ENCODE peak calls at places on chromosomes 5 and 9, in ten cellular contexts. One of them, this sample, is unnamed.

GRCh38 chr9:114953917-114954316 is 23.5 kb upstream of the TNFSF8 start:
- DNase-seq in foreskin fibroblast: peak
- DNase-seq in IMR-90: peak
- DNase-seq in epithelial cell of esophagus: peak
- DNase-seq in thoracic aorta: no peak
- DNase-seq in neuronal stem cell: no peak
- DNase-seq in GM12864: no peak
- DNase-seq in heart right ventricle: no peak
- DNase-seq in PC-3: peak
- DNase-seq in stomach: no peak
- DNase-seq in this sample: no peak

GRCh38 chr9:242461-243080 is 27.9 kb downstream of the DOCK8 start:
- DNase-seq in heart right ventricle: no peak
- DNase-seq in neuronal stem cell: no peak
- DNase-seq in thoracic aorta: no peak
- DNase-seq in GM12864: no peak
- DNase-seq in IMR-90: peak
- DNase-seq in foreskin fibroblast: no peak
- DNase-seq in epithelial cell of esophagus: no peak
- DNase-seq in PC-3: no peak
- DNase-seq in stomach: no peak
- DNase-seq in this sample: no peak

GRCh38 chr5:63961598-63962161 is 565 bp downstream of the HTR1A start:
- DNase-seq in epithelial cell of esophagus: no peak
- DNase-seq in thoracic aorta: no peak
- DNase-seq in foreskin fibroblast: no peak
- DNase-seq in neuronal stem cell: no peak
- DNase-seq in stomach: no peak
- DNase-seq in IMR-90: no peak
- DNase-seq in GM12864: no peak
- DNase-seq in PC-3: no peak
- DNase-seq in heart right ventricle: no peak
- DNase-seq in this sample: no peak

GRCh38 chr9:19155106-19155999 is 28.1 kb upstream of the PLIN2 start:
- DNase-seq in foreskin fibroblast: no peak
- DNase-seq in PC-3: peak
- DNase-seq in heart right ventricle: no peak
- DNase-seq in stomach: no peak
- DNase-seq in thoracic aorta: no peak
- DNase-seq in IMR-90: no peak
- DNase-seq in neuronal stem cell: no peak
- DNase-seq in epithelial cell of esophagus: peak
- DNase-seq in GM12864: no peak
- DNase-seq in this sample: no peak

GRCh38 chr5:176639981-176640380 is 7.3 kb upstream of the TSPAN17 start:
- DNase-seq in heart right ventricle: peak
- DNase-seq in stomach: no peak
- DNase-seq in neuronal stem cell: no peak
- DNase-seq in thoracic aorta: no peak
- DNase-seq in foreskin fibroblast: no peak
- DNase-seq in IMR-90: no peak
- DNase-seq in PC-3: no peak
- DNase-seq in epithelial cell of esophagus: no peak
- DNase-seq in GM12864: no peak
- DNase-seq in this sample: no peak

GRCh38 chr9:7146582-7146981 is 388.8 kb downstream of the KDM4C start:
- DNase-seq in GM12864: no peak
- DNase-seq in thoracic aorta: no peak
- DNase-seq in neuronal stem cell: no peak
- DNase-seq in heart right ventricle: no peak
- DNase-seq in stomach: no peak
- DNase-seq in IMR-90: no peak
- DNase-seq in epithelial cell of esophagus: peak
- DNase-seq in foreskin fibroblast: no peak
- DNase-seq in PC-3: peak
- DNase-seq in this sample: no peak

GRCh38 chr9:109182940-109183798 is 16.1 kb upstream of the FRRS1L start:
- DNase-seq in PC-3: peak
- DNase-seq in foreskin fibroblast: no peak
- DNase-seq in thoracic aorta: no peak
- DNase-seq in GM12864: peak
- DNase-seq in stomach: peak
- DNase-seq in IMR-90: peak
- DNase-seq in neuronal stem cell: no peak
- DNase-seq in heart right ventricle: no peak
- DNase-seq in epithelial cell of esophagus: peak
- DNase-seq in this sample: no peak

GRCh38 chr9:77847626-77848025 is 184.0 kb downstream of the GNAQ start:
- DNase-seq in foreskin fibroblast: no peak
- DNase-seq in GM12864: no peak
- DNase-seq in PC-3: no peak
- DNase-seq in thoracic aorta: no peak
- DNase-seq in epithelial cell of esophagus: peak
- DNase-seq in heart right ventricle: no peak
- DNase-seq in neuronal stem cell: no peak
- DNase-seq in stomach: no peak
- DNase-seq in IMR-90: no peak
- DNase-seq in this sample: no peak

GRCh38 chr9:16442622-16443021 is 427.8 kb downstream of the BNC2 start:
- DNase-seq in stomach: no peak
- DNase-seq in foreskin fibroblast: no peak
- DNase-seq in thoracic aorta: no peak
- DNase-seq in heart right ventricle: no peak
- DNase-seq in IMR-90: peak
- DNase-seq in GM12864: no peak
- DNase-seq in PC-3: peak
- DNase-seq in neuronal stem cell: no peak
- DNase-seq in epithelial cell of esophagus: peak
- DNase-seq in this sample: peak

GRCh38 chr5:10760033-10760975 is 730 bp downstream of the DAP start:
- DNase-seq in heart right ventricle: no peak
- DNase-seq in neuronal stem cell: peak
- DNase-seq in epithelial cell of esophagus: peak
- DNase-seq in GM12864: no peak
- DNase-seq in foreskin fibroblast: peak
- DNase-seq in PC-3: peak
- DNase-seq in IMR-90: peak
- DNase-seq in stomach: peak
- DNase-seq in thoracic aorta: no peak
- DNase-seq in this sample: no peak

GRCh38 chr5:141560141-141560540 is 58.7 kb downstream of the DIAPH1 start:
- DNase-seq in heart right ventricle: no peak
- DNase-seq in thoracic aorta: no peak
- DNase-seq in stomach: no peak
- DNase-seq in neuronal stem cell: no peak
- DNase-seq in epithelial cell of esophagus: peak
- DNase-seq in foreskin fibroblast: no peak
- DNase-seq in PC-3: peak
- DNase-seq in GM12864: no peak
- DNase-seq in IMR-90: no peak
- DNase-seq in this sample: no peak

GRCh38 chr9:16824545-16825041 is 45.9 kb downstream of the BNC2 start:
- DNase-seq in heart right ventricle: no peak
- DNase-seq in stomach: no peak
- DNase-seq in epithelial cell of esophagus: peak
- DNase-seq in GM12864: no peak
- DNase-seq in IMR-90: peak
- DNase-seq in PC-3: peak
- DNase-seq in foreskin fibroblast: no peak
- DNase-seq in thoracic aorta: no peak
- DNase-seq in neuronal stem cell: no peak
- DNase-seq in this sample: no peak

GRCh38 chr5:59107692-59108091 is 524.8 kb downstream of the RAB3C start:
- DNase-seq in IMR-90: no peak
- DNase-seq in heart right ventricle: no peak
- DNase-seq in thoracic aorta: no peak
- DNase-seq in foreskin fibroblast: no peak
- DNase-seq in GM12864: no peak
- DNase-seq in stomach: peak
- DNase-seq in neuronal stem cell: no peak
- DNase-seq in PC-3: no peak
- DNase-seq in epithelial cell of esophagus: peak
- DNase-seq in this sample: no peak

GRCh38 chr9:98334796-98335195 is 79.3 kb upstream of the TBC1D2 start:
- DNase-seq in GM12864: no peak
- DNase-seq in thoracic aorta: no peak
- DNase-seq in foreskin fibroblast: no peak
- DNase-seq in epithelial cell of esophagus: no peak
- DNase-seq in neuronal stem cell: no peak
- DNase-seq in PC-3: no peak
- DNase-seq in stomach: no peak
- DNase-seq in heart right ventricle: no peak
- DNase-seq in IMR-90: no peak
- DNase-seq in this sample: no peak

GRCh38 chr9:112232233-112232632 is 57.1 kb upstream of the SUSD1 start:
- DNase-seq in epithelial cell of esophagus: no peak
- DNase-seq in GM12864: no peak
- DNase-seq in heart right ventricle: no peak
- DNase-seq in PC-3: no peak
- DNase-seq in neuronal stem cell: no peak
- DNase-seq in foreskin fibroblast: no peak
- DNase-seq in IMR-90: no peak
- DNase-seq in thoracic aorta: no peak
- DNase-seq in stomach: no peak
- DNase-seq in this sample: no peak
- H3K4me3 ChIP-seq in epithelial cell of esophagus: no peak
- H3K4me3 ChIP-seq in GM12864: no peak
- H3K4me3 ChIP-seq in heart right ventricle: no peak
- H3K4me3 ChIP-seq in PC-3: no peak
- H3K4me3 ChIP-seq in neuronal stem cell: no peak
- H3K4me3 ChIP-seq in foreskin fibroblast: no peak
- H3K4me3 ChIP-seq in IMR-90: no peak
- H3K4me3 ChIP-seq in thoracic aorta: no peak
- H3K4me3 ChIP-seq in stomach: no peak
- H3K4me3 ChIP-seq in this sample: no peak

GRCh38 chr9:4936823-4937222 is 48.2 kb upstream of the JAK2 start:
- DNase-seq in heart right ventricle: no peak
- DNase-seq in epithelial cell of esophagus: no peak
- DNase-seq in IMR-90: no peak
- DNase-seq in foreskin fibroblast: no peak
- DNase-seq in GM12864: peak
- DNase-seq in PC-3: no peak
- DNase-seq in thoracic aorta: no peak
- DNase-seq in neuronal stem cell: no peak
- DNase-seq in stomach: no peak
- DNase-seq in this sample: no peak
- H3K4me3 ChIP-seq in heart right ventricle: no peak
- H3K4me3 ChIP-seq in epithelial cell of esophagus: no peak
- H3K4me3 ChIP-seq in IMR-90: no peak
- H3K4me3 ChIP-seq in foreskin fibroblast: no peak
- H3K4me3 ChIP-seq in GM12864: no peak
- H3K4me3 ChIP-seq in PC-3: no peak
- H3K4me3 ChIP-seq in thoracic aorta: no peak
- H3K4me3 ChIP-seq in neuronal stem cell: no peak
- H3K4me3 ChIP-seq in stomach: no peak
- H3K4me3 ChIP-seq in this sample: no peak

DNA sequence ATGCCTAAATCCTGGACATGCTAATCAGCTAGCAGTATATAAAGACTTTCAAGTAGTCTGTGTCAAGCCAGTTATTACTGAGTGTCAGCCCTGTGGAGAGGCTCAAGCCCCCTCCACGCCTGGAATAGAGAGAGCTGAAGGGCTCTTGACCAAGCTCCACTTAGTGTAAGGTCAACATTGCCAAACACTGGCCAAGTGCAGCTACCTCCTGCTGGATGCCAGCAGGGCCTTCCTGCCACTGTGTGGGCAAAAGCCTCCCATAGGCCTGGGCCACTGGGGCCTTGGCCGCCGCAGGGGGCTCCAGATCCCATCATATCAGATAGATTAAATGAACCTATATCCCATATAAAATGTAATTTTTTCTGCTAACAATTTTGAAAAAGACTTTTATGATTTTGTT is 239.4 kb upstream of the PANK3 start:
- DNase-seq in thoracic aorta: no peak
- DNase-seq in foreskin fibroblast: no peak
- DNase-seq in heart right ventricle: peak
- DNase-seq in epithelial cell of esophagus: no peak
- DNase-seq in GM12864: no peak
- DNase-seq in PC-3: no peak
- DNase-seq in neuronal stem cell: no peak
- DNase-seq in stomach: no peak
- DNase-seq in IMR-90: no peak
- DNase-seq in this sample: no peak
- H3K4me3 ChIP-seq in thoracic aorta: no peak
- H3K4me3 ChIP-seq in foreskin fibroblast: no peak
- H3K4me3 ChIP-seq in heart right ventricle: no peak
- H3K4me3 ChIP-seq in epithelial cell of esophagus: no peak
- H3K4me3 ChIP-seq in GM12864: no peak
- H3K4me3 ChIP-seq in PC-3: no peak
- H3K4me3 ChIP-seq in neuronal stem cell: no peak
- H3K4me3 ChIP-seq in stomach: no peak
- H3K4me3 ChIP-seq in IMR-90: no peak
- H3K4me3 ChIP-seq in this sample: no peak

GRCh38 chr5:139061274-139061673 is 136.9 kb downstream of the SIL1 start:
- DNase-seq in GM12864: no peak
- DNase-seq in stomach: peak
- DNase-seq in thoracic aorta: peak
- DNase-seq in heart right ventricle: peak
- DNase-seq in epithelial cell of esophagus: peak
- DNase-seq in foreskin fibroblast: peak
- DNase-seq in neuronal stem cell: no peak
- DNase-seq in PC-3: peak
- DNase-seq in IMR-90: peak
- DNase-seq in this sample: no peak

GRCh38 chr5:139064613-139065012 is 133.6 kb downstream of the SIL1 start:
- DNase-seq in GM12864: no peak
- DNase-seq in thoracic aorta: no peak
- DNase-seq in PC-3: peak
- DNase-seq in IMR-90: no peak
- DNase-seq in neuronal stem cell: no peak
- DNase-seq in foreskin fibroblast: no peak
- DNase-seq in heart right ventricle: no peak
- DNase-seq in stomach: peak
- DNase-seq in epithelial cell of esophagus: peak
- DNase-seq in this sample: no peak

GRCh38 chr5:139063664-139064054 is 134.5 kb downstream of the SIL1 start:
- DNase-seq in stomach: no peak
- DNase-seq in GM12864: no peak
- DNase-seq in foreskin fibroblast: no peak
- DNase-seq in thoracic aorta: no peak
- DNase-seq in epithelial cell of esophagus: no peak
- DNase-seq in PC-3: no peak
- DNase-seq in neuronal stem cell: no peak
- DNase-seq in heart right ventricle: no peak
- DNase-seq in IMR-90: no peak
- DNase-seq in this sample: no peak

GRCh38 chr5:139062910-139063663 is 135.1 kb downstream of the SIL1 start:
- DNase-seq in PC-3: no peak
- DNase-seq in neuronal stem cell: no peak
- DNase-seq in foreskin fibroblast: no peak
- DNase-seq in stomach: no peak
- DNase-seq in epithelial cell of esophagus: no peak
- DNase-seq in heart right ventricle: no peak
- DNase-seq in GM12864: no peak
- DNase-seq in thoracic aorta: no peak
- DNase-seq in IMR-90: no peak
- DNase-seq in this sample: no peak

DNA sequence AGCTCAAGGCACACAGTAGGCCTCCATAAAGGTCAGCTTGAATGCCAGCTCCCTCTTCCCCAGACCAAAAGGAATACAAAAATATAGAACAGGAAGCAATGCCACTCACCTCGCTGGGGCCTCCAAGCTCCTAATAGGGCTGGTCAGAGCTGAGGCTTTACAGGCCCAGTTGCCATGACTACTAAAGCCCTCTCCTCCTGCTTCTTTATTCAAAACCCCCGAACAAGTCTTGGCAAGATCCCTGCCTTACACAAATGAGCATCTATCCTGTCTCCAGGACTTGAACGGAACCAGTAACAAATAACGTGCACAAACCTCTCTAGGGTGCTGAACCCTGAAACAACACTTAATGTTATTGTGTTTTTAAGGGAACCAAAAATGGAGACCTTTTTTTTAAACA is 136.3 kb downstream of the SIL1 start:
- DNase-seq in epithelial cell of esophagus: peak
- DNase-seq in PC-3: no peak
- DNase-seq in neuronal stem cell: peak
- DNase-seq in stomach: no peak
- DNase-seq in heart right ventricle: no peak
- DNase-seq in foreskin fibroblast: no peak
- DNase-seq in thoracic aorta: no peak
- DNase-seq in GM12864: no peak
- DNase-seq in IMR-90: peak
- DNase-seq in this sample: no peak
- H3K4me3 ChIP-seq in epithelial cell of esophagus: no peak
- H3K4me3 ChIP-seq in PC-3: no peak
- H3K4me3 ChIP-seq in neuronal stem cell: peak
- H3K4me3 ChIP-seq in stomach: no peak
- H3K4me3 ChIP-seq in heart right ventricle: no peak
- H3K4me3 ChIP-seq in foreskin fibroblast: no peak
- H3K4me3 ChIP-seq in thoracic aorta: no peak
- H3K4me3 ChIP-seq in GM12864: no peak
- H3K4me3 ChIP-seq in IMR-90: no peak
- H3K4me3 ChIP-seq in this sample: no peak

This sample was measured in RWPE2.